ENCODE peak calls at places on chromosomes 12 and 14, in ten cellular contexts. N is A549, K is fibroblast of mammary gland, P is GM20000, L is Calu3, I is H9, Z is heart right ventricle, X is type B pancreatic cell, B is neural crest cell, O is heart left ventricle. J is an unnamed sample.

GRCh38 chr12:26028953-26029740 is 70.7 kb downstream of the RASSF8 start:
- DNase-seq in P (peak; percentile 26), B (peak; percentile 43), I (no peak), X (no peak), L (peak; percentile 52), K (peak; percentile 71), O (no peak), Z (no peak), N (peak; percentile 63), J (no peak)

GRCh38 chr12:106551410-106551809 is 31.4 kb upstream of the RFX4 start:
- DNase-seq in B (no peak), I (no peak), Z (no peak), P (no peak), K (no peak), X (no peak), O (no peak), N (no peak), L (no peak), J (no peak)

GRCh38 chr12:117033382-117034045 is 65.7 kb downstream of the TESC start:
- DNase-seq in O (no peak), K (no peak), I (no peak), Z (no peak), L (no peak), X (no peak), N (no peak), P (no peak), B (no peak), J (no peak)

GRCh38 chr12:115687094-115687493 is 590.4 kb downstream of the MED13L start:
- DNase-seq in O (no peak), X (no peak), P (no peak), B (no peak), I (no peak), N (no peak), Z (no peak), L (no peak), K (no peak), J (no peak)

GRCh38 chr12:105317942-105318614 is 12.4 kb upstream of the C12orf75 start:
- DNase-seq in X (no peak), Z (no peak), L (peak; percentile 40), O (no peak), K (no peak), I (no peak), B (no peak), P (no peak), N (peak; percentile 91), J (no peak)

GRCh38 chr12:89873745-89874144 is 165.1 kb upstream of the ATP2B1 start:
- DNase-seq in N (no peak), O (peak; percentile 25), P (peak; percentile 38), K (peak; percentile 32), I (no peak), B (no peak), Z (no peak), L (no peak), X (no peak), J (no peak)

GRCh38 chr12:129215436-129216025 is 362.3 kb downstream of the GLT1D1 start:
- DNase-seq in L (no peak), Z (no peak), X (no peak), P (no peak), K (no peak), I (no peak), N (no peak), O (no peak), B (no peak), J (no peak)

GRCh38 chr12:81699572-81699971 is 59.6 kb downstream of the PPFIA2 start:
- DNase-seq in P (no peak), O (no peak), B (no peak), N (no peak), I (no peak), Z (no peak), X (no peak), L (no peak), K (no peak), J (no peak)

GRCh38 chr14:60003991-60004390 is 84.0 kb downstream of the LRRC9 start:
- DNase-seq in X (no peak), B (no peak), O (no peak), L (no peak), Z (no peak), I (no peak), P (no peak), K (no peak), N (no peak), J (no peak)

GRCh38 chr12:123062682-123063426 is 82.4 kb downstream of the ARL6IP4 start:
- DNase-seq in X (no peak), P (no peak), L (peak; percentile 41), K (peak; percentile 74), I (no peak), Z (peak; percentile 56), B (no peak), O (peak; percentile 73), N (peak; percentile 68), J (no peak)

GRCh38 chr12:32249701-32250270 is 143.1 kb downstream of the BICD1 start:
- DNase-seq in Z (no peak), X (no peak), O (no peak), N (no peak), P (no peak), K (no peak), L (no peak), I (no peak), B (no peak), J (no peak)

GRCh38 chr14:66395300-66395699 is 90.9 kb upstream of the CCDC196 start:
- DNase-seq in K (no peak), B (no peak), N (no peak), O (no peak), P (peak; percentile 44), I (no peak), Z (no peak), L (peak; percentile 16), X (no peak), J (no peak)

GRCh38 chr12:19894049-19894448 is 454.8 kb downstream of the AEBP2 start:
- DNase-seq in B (no peak), X (no peak), Z (no peak), N (no peak), L (no peak), O (no peak), K (peak; percentile 78), P (peak; percentile 12), I (no peak), J (no peak)

GRCh38 chr12:109888179-109889020 is 8.1 kb upstream of the GLTP start:
- DNase-seq in I (no peak), N (peak; percentile 85), Z (no peak), B (no peak), K (peak; percentile 98), X (no peak), L (no peak), O (no peak), P (no peak), J (no peak)
- TF ChIP-seq CTCF in I (no peak), N (no peak), Z (no peak), B (no peak), K (peak; percentile 25), X (no peak), L (no peak), O (no peak), P (no peak), J (no peak)

DNA sequence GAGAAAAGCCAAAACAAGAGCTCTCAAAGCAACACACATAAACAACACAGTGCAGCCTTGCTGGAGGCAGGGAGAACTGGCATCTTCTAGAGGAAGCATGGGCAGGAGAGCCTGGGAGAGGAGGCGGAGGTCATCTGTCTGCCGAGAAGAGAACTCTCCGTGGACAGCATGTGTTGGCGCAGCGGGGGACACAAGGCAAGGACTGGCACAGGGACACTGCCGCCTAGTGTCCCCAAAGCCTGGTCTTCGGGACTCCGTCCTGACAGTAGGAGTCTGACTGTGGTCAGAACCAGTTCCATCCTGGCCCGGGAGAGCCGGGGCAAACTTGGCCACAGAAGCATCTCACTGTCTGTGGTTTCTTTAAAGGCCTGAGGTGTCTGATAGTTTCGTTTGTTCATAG is 47.3 kb downstream of the KCNA1 start:
- DNase-seq in P (no peak), Z (no peak), X (no peak), O (no peak), L (no peak), K (no peak), N (no peak), I (no peak), B (no peak), J (no peak)
- TF ChIP-seq CTCF in P (no peak), Z (no peak), X (no peak), O (no peak), L (no peak), K (no peak), N (no peak), I (no peak), B (no peak), J (no peak)

GRCh38 chr12:2009623-2010022 is 5.4 kb upstream of the DCP1B start:
- DNase-seq in Z (no peak), X (no peak), L (no peak), B (no peak), K (no peak), I (no peak), O (no peak), P (no peak), N (no peak), J (no peak)
- TF ChIP-seq CTCF in Z (no peak), X (no peak), L (no peak), B (no peak), K (peak; percentile 11), I (peak; percentile 69), O (no peak), P (no peak), N (no peak), J (no peak)

GRCh38 chr12:139585-139984 is 73.0 kb downstream of the IQSEC3 start:
- DNase-seq in L (no peak), O (no peak), B (no peak), I (no peak), N (no peak), K (no peak), P (no peak), X (no peak), Z (no peak), J (peak; percentile 61)

GRCh38 chr12:145369-145960 is 68.5 kb downstream of the SLC6A12 start:
- DNase-seq in I (no peak), B (no peak), X (no peak), L (no peak), Z (no peak), N (no peak), P (no peak), K (no peak), O (no peak), J (no peak)

GRCh38 chr12:144650-145284 is 69.2 kb downstream of the SLC6A12 start:
- DNase-seq in I (no peak), L (peak; percentile 6), O (no peak), Z (no peak), P (no peak), K (no peak), B (no peak), X (no peak), N (no peak), J (no peak)

GRCh38 chr12:147242-147641 is 66.7 kb downstream of the SLC6A12 start:
- DNase-seq in X (no peak), P (no peak), B (no peak), N (no peak), Z (no peak), L (no peak), K (no peak), O (no peak), I (no peak), J (no peak)

GRCh38 chr12:143964-144649 is 69.8 kb downstream of the SLC6A12 start:
- DNase-seq in I (no peak), L (peak; percentile 16), K (no peak), N (no peak), B (no peak), X (no peak), O (no peak), P (no peak), Z (no peak), J (no peak)
- TF ChIP-seq CTCF in I (peak; percentile 15), L (no peak), K (no peak), N (no peak), B (no peak), X (no peak), O (no peak), P (no peak), Z (no peak), J (no peak)

GRCh38 chr14:92510972-92511371 is 2.6 kb upstream of the RIN3 start:
- DNase-seq in K (no peak), X (no peak), I (peak; percentile 72), P (peak; percentile 35), L (no peak), O (no peak), Z (no peak), N (peak; percentile 55), B (no peak), J (no peak)
- TF ChIP-seq CTCF in K (no peak), X (no peak), I (peak; percentile 60), P (no peak), L (no peak), O (no peak), Z (no peak), N (no peak), B (no peak), J (no peak)